ENCODE peak calls at places on chromosomes 13 and 19, in four cellular contexts. F, N, G and O are unnamed samples.

GRCh38 chr19:36120092-36120983 is 5.1 kb downstream of the TBCB start:
- DNase-seq in F (no peak), N (no peak), G (no peak), O (no peak)

GRCh38 chr19:16447015-16447384 is 24.8 kb downstream of the EPS15L1 start:
- DNase-seq in F (no peak), N (no peak), G (peak; percentile 83), O (no peak)

GRCh38 chr19:2529473-2529918 is 53.6 kb downstream of the GADD45B start:
- DNase-seq in F (no peak), N (no peak), G (no peak), O (no peak)

GRCh38 chr13:74158028-74158427 is 23.8 kb upstream of the KLF12 start:
- DNase-seq in F (no peak), N (no peak), G (peak; percentile 42), O (no peak)

GRCh38 chr13:34437873-34438272 is 504.2 kb upstream of the NBEA start:
- DNase-seq in F (no peak), N (no peak), G (no peak), O (no peak)

GRCh38 chr19:34319230-34319585 is 45.8 kb upstream of the GPI start:
- DNase-seq in F (no peak), N (no peak), G (no peak), O (no peak)

GRCh38 chr13:31050486-31051400 is 111.0 kb downstream of the HSPH1 start:
- DNase-seq in F (no peak), N (no peak), G (no peak), O (no peak)

GRCh38 chr19:47545061-47545948 is 27.6 kb downstream of the ZNF541 start:
- DNase-seq in F (no peak), N (no peak), G (no peak), O (no peak)

GRCh38 chr19:14514215-14514871 is 3.9 kb downstream of the DNAJB1 start:
- DNase-seq in F (no peak), N (no peak), G (no peak), O (no peak)

GRCh38 chr19:35713904-35714440 is 3.8 kb upstream of the KMT2B start:
- DNase-seq in F (no peak), N (no peak), G (no peak), O (no peak)

GRCh38 chr19:50818859-50819472 is 4.6 kb downstream of the KLK1 start:
- DNase-seq in F (no peak), N (no peak), G (no peak), O (no peak)

GRCh38 chr19:45854167-45854778 is 8.7 kb downstream of the SYMPK start:
- DNase-seq in F (no peak), N (no peak), G (no peak), O (no peak)

GRCh38 chr19:4501691-4502090 is 16.6 kb downstream of the PLIN4 start:
- DNase-seq in F (no peak), N (no peak), G (no peak), O (no peak)

GRCh38 chr19:31377736-31378135 is 28.5 kb upstream of the TSHZ3 start:
- DNase-seq in F (no peak), N (no peak), G (no peak), O (no peak)

GRCh38 chr19:31378404-31378803 is 29.2 kb upstream of the TSHZ3 start:
- DNase-seq in F (no peak), N (no peak), G (peak; percentile 22), O (no peak)

GRCh38 chr19:31385744-31386143 is 36.5 kb upstream of the TSHZ3 start:
- DNase-seq in F (no peak), N (no peak), G (no peak), O (no peak)

GRCh38 chr19:31383553-31383952 is 34.3 kb upstream of the TSHZ3 start:
- DNase-seq in F (no peak), N (no peak), G (no peak), O (no peak)

DNA sequence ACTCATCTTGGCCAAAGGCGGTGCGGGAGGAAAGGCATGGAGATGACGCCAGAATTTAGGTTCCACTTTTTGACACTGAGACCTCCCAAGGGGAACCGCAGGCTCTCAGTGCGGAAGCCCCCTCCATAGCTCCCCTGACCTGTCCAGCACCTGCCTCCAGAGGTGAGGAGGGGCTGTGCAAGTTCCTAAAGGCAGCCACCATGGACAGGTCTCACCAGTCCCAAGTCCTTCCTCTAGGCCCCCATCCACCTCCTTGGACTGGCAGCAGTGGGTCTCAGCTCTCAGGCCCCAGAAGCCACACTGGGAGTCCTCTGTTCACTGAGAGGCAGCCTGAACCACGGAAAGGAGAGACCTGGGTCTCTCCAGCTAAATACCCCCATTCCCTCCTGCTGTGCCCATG is 31.6 kb upstream of the TSHZ3 start:
- DNase-seq in F (no peak), N (no peak), G (no peak), O (no peak)
- TF ChIP-seq CTCF in F (no peak), N (no peak), G (no peak), O (no peak)

GRCh38 chr19:48841047-48841446 is 4.8 kb upstream of the HSD17B14 start:
- DNase-seq in F (no peak), N (no peak), G (no peak), O (no peak)

GRCh38 chr19:48842744-48843162 is 6.5 kb upstream of the HSD17B14 start:
- DNase-seq in F (peak; percentile 60), N (peak; percentile 37), G (peak; percentile 65), O (peak; percentile 66)

GRCh38 chr19:48841571-48841970 is 5.3 kb upstream of the HSD17B14 start:
- DNase-seq in F (no peak), N (no peak), G (no peak), O (no peak)

GRCh38 chr19:48845384-48845783 is 9.1 kb upstream of the HSD17B14 start:
- DNase-seq in F (no peak), N (no peak), G (no peak), O (no peak)

GRCh38 chr19:48844472-48844871 is 8.2 kb upstream of the HSD17B14 start:
- DNase-seq in F (no peak), N (no peak), G (peak; percentile 56), O (no peak)
- TF ChIP-seq CTCF in F (no peak), N (no peak), G (no peak), O (peak; percentile 34)

DNA sequence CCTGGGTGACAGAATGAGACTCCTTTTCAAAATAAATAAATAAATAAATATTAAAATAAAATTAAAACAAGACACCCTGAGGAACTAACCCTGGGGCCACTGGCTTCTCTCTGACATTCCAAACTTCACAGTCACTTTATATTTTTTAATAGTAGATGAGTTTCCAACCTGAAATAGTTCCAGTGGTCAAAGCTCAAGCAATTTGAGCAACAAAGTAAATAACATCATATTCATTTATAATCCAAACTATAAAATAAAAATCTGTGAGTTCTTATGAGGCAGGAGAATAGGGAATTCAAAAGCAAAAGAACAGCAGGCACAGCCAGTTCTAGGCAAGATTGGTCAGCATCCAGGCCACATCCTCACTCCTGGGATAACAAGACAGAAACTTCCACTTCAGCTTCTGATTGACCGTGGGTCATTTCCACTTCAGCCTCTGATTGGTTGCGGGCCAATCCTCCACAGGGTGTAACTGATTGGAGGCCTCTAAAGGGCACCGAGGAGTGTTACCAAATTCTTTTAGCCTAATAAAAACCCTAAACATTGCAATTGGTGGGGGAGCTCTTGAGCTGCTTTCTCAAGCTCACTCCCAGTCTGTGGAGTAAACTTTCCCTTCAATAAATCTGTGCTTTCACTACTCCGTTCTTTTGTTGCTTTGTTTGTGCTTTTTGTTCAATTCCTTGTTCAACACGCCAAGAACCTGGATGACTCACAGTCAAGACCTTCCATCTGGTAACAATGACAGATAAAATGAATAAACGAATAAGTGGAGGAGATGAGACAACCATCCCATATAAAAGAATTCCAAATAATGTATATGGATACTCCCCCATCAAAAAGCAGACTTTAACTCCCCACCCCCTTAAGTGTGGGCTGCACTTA is 42.5 kb upstream of the AMER2 start:
- DNase-seq in F (no peak), N (no peak), G (peak; percentile 16), O (no peak)
- TF ChIP-seq CTCF in F (no peak), N (no peak), G (no peak), O (no peak)

DNA sequence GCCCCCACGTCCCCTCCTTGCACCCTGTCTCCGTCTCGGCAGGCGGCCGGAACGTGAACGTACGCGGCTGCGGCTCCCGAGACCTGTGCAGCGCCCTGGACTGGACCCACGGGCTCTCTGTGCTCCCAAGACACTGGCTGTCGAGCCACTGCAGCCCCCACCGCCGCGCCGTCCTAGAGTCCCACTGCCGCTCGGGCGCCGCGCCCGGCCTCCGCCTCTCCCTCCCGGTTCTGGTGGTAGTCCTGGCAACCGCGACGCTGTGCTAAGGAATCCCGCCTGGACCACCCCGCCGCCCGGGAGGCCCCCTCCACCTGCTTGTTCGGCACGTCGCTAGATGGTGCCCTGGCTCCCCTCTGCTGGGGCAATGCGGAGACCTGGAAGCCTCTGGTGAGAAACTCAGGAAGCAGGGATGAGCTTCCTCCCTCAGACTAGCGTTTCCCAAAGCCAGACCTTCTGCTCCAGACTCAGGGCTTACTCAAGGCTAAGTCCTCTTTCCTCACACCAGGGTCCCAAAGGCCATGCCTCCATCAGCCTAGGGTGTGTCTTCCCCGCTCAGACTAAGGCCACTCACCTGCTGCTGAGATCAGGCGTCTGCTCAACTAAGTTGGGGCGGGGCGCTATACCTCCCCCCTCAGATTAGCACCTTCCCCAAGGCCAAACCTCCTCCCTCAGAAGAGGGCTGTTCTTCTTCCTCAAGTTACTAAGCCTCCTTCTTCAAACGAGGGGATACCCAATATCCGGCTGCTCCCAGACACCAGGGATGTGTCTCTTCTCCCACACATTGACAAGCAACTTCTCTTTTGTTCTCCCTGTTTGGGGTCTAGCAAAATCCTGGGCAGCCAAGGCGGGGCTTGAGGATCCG is 16.1 kb upstream of the IRGC start:
- DNase-seq in F (peak; percentile 36), N (peak; percentile 30), G (peak; percentile 38), O (peak; percentile 52)
- TF ChIP-seq CTCF in F (no peak), N (no peak), G (no peak), O (no peak)

DNA sequence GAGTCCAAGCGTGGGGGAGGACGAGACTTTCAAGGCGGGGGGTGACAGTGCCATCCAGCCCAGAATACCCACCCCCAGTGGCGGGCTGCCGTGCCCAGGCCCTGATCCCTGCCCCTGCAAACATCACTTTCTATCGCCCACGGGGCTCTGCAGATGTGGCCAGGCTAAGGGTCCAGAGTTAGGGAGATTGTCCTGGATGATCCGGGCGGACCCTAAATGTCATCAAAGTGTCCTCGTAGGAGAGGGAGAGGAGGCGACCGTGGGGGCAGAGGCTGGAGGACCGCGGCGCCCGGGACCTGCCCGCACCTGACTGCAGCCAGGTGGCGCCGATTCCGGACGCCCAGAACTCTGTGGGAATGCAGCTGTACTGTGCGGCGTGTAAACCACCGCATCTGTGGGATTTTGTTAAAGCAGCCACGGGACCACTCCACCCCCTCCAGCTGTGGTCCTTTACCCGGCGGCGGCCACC is 32.4 kb downstream of the GJA3 start:
- DNase-seq in F (no peak), N (peak; percentile 21), G (peak; percentile 46), O (no peak)
- TF ChIP-seq CTCF in F (no peak), N (peak; percentile 52), G (no peak), O (peak; percentile 51)

DNA sequence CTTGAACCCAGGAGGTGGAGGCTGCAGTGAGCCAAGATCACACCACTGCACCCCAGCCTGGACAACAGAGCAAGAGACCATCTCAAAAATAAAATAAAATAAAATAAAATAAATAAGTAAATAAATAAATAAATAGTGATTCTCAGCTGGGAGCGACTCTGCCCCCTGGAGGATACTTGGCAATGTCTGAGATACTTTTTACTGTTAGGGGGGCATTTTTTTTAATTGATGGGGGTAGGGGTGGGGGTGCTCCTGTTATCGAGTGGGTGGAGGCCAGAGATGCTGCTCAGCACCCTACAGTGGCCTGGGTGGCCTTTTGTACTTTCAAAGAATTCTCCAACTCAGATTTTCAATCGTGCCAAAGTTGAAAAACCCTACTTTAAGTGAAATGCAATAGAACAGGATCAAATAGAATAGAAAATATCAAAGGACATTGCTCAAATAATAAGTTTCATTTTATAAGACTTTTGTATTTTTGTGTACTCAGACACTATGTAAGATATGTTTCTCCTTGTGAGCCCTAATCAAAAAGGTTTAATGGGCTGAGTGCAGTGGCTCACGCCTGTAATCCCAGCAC is 7.1 kb upstream of the CLPP start:
- DNase-seq in F (no peak), N (no peak), G (no peak), O (no peak)
- TF ChIP-seq CTCF in F (peak; percentile 42), N (peak; percentile 35), G (no peak), O (peak; percentile 59)